ENCODE peak calls at places on chromosomes 3 and 15, in seven cellular contexts. D is left lung, K is AG04450, H is mammary epithelial cell, Y is suprapubic skin, I is IMR-90, V is endothelial cell of umbilical vein. P is an unnamed sample. For H3K9me3, the result is how much of the 10 kb centered on the place peaks cover.

GRCh38 chr3:188439080-188439479 is 285.1 kb downstream of the LPP start:
- DNase-seq in D (no peak), K (no peak), H (no peak), Y (no peak), I (no peak), V (peak), P (peak)

GRCh38 chr15:98226149-98226548 is 265.6 kb downstream of the ARRDC4 start:
- DNase-seq in D (no peak), K (no peak), H (peak), Y (no peak), I (no peak), V (no peak), P (no peak)

GRCh38 chr3:99999541-99999940 is 114.8 kb downstream of the FILIP1L start:
- DNase-seq in D (no peak), K (no peak), H (peak), Y (no peak), I (peak), V (no peak), P (no peak)

GRCh38 chr3:46027736-46028397 is 584 bp upstream of the XCR1 start:
- DNase-seq in D (no peak), K (no peak), H (no peak), Y (no peak), I (no peak), V (no peak), P (no peak)

GRCh38 chr15:56243117-56243773 is 434 bp downstream of the RFX7 start:
- DNase-seq in D (peak), K (no peak), H (no peak), Y (peak), I (peak), V (peak), P (peak)

GRCh38 chr15:47405768-47406167 is 311.5 kb upstream of the SEMA6D start:
- DNase-seq in D (no peak), K (no peak), H (no peak), Y (no peak), I (no peak), V (no peak), P (no peak)

GRCh38 chr3:178602864-178603263 is 66.6 kb downstream of the KCNMB2 start:
- DNase-seq in D (no peak), K (no peak), H (no peak), Y (no peak), I (no peak), V (no peak), P (no peak)

GRCh38 chr3:44330444-44330843 is 8.1 kb upstream of the TCAIM start:
- DNase-seq in D (no peak), K (no peak), H (no peak), Y (no peak), I (no peak), V (no peak), P (no peak)

GRCh38 chr15:94671845-94672524 is 440.6 kb downstream of the MCTP2 start:
- DNase-seq in D (no peak), K (peak), H (no peak), Y (no peak), I (peak), V (peak), P (no peak)

DNA sequence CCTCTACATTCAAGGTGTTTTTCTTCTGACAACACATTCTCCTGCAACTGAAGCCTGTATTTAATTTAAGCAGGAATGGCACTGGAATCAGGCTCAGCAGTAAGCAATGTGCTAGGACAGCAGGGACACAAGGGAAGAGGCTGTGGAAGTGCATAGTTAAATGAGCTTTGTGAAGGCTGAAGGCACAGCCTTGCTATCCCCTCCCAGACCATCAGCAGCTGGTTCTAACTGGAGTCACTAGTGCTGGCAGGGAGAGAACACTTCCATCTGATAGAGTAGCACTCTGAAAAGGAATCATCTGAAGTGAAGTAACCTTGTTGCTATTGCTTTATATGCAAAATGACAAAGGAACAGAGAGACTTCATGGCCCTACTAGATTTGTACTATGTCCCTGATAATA is 14.7 kb downstream of the UQCC5 start:
- DNase-seq in D (no peak), K (no peak), H (no peak), Y (no peak), I (no peak), V (no peak), P (no peak)
- H3K4me3 ChIP-seq in D (no peak), K (no peak), H (no peak), Y (no peak), I (no peak), V (no peak), P (no peak)

GRCh38 chr3:1963896-1964295 is 134.8 kb upstream of the CNTN4 start:
- DNase-seq in D (no peak), K (no peak), H (no peak), Y (no peak), I (no peak), V (no peak), P (no peak)
- H3K9me3 ChIP-seq in D (under half), K (under half), H (under half), Y (under half), I (under half), V (under half), P (under half)

GRCh38 chr15:81097893-81098280 is 36.2 kb upstream of the CFAP161 start:
- DNase-seq in D (no peak), K (no peak), H (no peak), Y (no peak), I (no peak), V (no peak), P (no peak)
- H3K27ac ChIP-seq in D (peak), K (no peak), H (no peak), Y (no peak), I (no peak), V (no peak), P (no peak)

DNA sequence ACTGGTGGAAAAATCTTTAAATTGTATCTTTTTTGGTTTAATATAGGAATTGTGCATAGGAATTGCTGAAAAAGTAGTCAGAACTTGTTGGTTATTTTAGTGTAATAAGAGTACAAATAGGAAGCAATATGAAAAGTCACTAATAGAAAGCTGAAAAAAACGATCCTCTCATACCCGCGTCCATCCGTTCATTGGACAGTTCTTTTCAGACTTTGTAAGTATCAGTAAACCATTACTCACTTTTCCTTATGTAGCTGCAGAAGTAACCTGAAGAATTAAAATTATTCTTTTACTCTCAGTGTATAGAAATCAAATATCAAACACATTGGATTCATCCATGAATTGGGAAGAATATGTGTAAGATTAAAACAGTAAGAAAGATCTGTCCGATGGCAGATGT is 4.4 kb downstream of the FNDC3B start:
- DNase-seq in D (no peak), K (no peak), H (no peak), Y (no peak), I (no peak), V (no peak), P (no peak)
- H3K4me3 ChIP-seq in D (no peak), K (no peak), H (no peak), Y (no peak), I (no peak), V (no peak), P (no peak)

DNA sequence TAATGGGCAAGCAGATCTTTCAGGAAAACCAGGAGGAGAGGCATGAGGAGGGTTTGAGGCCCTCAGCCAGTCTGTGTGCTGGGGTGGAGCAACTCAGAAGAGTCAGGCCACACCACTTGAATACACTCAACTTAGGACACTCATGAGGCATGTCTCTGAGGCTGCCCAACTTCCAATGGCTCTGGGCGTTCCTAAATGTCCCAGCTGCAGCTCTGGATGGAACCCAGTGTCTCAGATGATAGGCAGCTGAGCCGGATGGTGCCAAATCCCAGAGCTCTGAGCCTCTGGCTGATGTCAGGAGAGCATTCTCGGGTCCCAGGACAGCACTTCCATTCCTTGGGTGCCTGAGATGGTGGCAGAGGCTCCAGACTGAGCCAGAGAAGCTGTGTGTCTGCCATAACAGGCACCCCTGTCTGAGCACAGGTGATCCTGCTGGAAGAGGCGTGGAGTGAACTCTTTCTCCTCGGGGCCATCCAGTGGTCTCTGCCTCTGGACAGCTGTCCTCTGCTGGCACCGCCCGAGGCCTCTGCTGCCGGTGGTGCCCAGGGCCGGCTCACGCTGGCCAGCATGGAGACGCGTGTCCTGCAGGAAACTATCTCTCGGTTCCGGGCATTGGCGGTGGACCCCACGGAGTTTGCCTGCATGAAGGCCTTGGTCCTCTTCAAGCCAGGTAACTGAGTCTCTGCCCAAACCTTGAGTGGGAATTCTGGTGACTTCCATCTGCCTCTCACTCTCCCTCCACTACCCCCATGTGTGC is 2.8 kb downstream of the NR2E3 start:
- DNase-seq in D (no peak), K (no peak), H (no peak), Y (no peak), I (no peak), V (no peak), P (no peak)
- H3K9me3 ChIP-seq in D (under half), K (under half), H (under half), Y (under half), I (under half), V (under half), P (under half)

GRCh38 chr3:128218858-128219257 is 65.6 kb downstream of the EEFSEC start:
- DNase-seq in D (no peak), K (no peak), H (no peak), Y (no peak), I (no peak), V (no peak), P (no peak)

GRCh38 chr3:128218476-128218829 is 65.2 kb downstream of the EEFSEC start:
- DNase-seq in D (no peak), K (no peak), H (no peak), Y (no peak), I (no peak), V (no peak), P (no peak)

GRCh38 chr3:128215800-128216495 is 62.7 kb downstream of the EEFSEC start:
- DNase-seq in D (no peak), K (peak), H (no peak), Y (no peak), I (peak), V (no peak), P (no peak)

GRCh38 chr3:128215290-128215689 is 62.0 kb downstream of the EEFSEC start:
- DNase-seq in D (no peak), K (no peak), H (no peak), Y (no peak), I (no peak), V (no peak), P (no peak)

DNA sequence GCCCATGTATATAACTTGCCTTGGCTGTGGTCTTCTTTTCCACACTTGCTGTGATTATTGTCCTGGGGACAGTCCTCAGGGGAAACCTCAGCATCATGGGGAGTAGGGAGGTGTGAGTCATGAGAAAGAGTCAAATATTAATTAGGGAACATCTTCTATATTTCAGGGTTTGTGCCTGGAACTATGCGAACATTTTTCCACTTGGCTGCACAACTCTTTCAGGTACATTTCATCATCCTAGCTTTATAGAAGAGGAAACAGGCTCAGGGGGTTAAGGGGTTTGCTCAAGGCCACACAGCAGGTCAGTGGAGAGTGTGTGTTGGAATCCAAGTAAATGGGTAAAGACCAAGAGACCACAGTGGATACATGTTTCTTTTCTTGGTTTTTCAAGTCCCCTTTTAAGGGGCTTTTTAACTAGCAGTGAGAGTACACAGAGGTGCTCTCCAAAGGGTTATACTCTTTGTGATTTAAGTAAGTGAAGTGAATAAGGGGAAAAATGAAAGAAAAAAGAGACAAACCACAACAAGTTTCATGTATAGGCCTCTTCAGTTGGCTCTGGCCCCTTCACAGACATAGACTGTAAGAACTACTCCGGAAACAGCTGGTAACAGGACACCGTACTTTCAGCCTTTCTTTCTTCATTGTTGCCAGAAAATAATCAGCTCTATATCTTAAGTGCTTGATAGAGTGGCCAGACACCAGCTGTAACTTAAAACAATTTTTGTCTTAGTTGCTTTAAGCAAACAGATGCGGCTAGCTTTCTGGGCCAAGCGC is 64.6 kb downstream of the EEFSEC start:
- DNase-seq in D (no peak), K (peak), H (no peak), Y (no peak), I (peak), V (no peak), P (no peak)
- H3K27ac ChIP-seq in D (no peak), K (no peak), H (no peak), Y (no peak), I (peak), V (no peak), P (no peak)

GRCh38 chr3:111862974-111863373 is 3.9 kb downstream of the PHLDB2 start:
- DNase-seq in D (no peak), K (no peak), H (peak), Y (no peak), I (no peak), V (no peak), P (no peak)

GRCh38 chr3:111859061-111859973 is at the start of gene PHLDB2:
- DNase-seq in D (peak), K (no peak), H (peak), Y (peak), I (peak), V (peak), P (peak)

GRCh38 chr3:111859974-111860859 is 1.2 kb downstream of the PHLDB2 start:
- DNase-seq in D (peak), K (no peak), H (peak), Y (peak), I (peak), V (peak), P (peak)

GRCh38 chr3:111862415-111862814 is 3.4 kb downstream of the PHLDB2 start:
- DNase-seq in D (no peak), K (no peak), H (peak), Y (no peak), I (no peak), V (no peak), P (no peak)

DNA sequence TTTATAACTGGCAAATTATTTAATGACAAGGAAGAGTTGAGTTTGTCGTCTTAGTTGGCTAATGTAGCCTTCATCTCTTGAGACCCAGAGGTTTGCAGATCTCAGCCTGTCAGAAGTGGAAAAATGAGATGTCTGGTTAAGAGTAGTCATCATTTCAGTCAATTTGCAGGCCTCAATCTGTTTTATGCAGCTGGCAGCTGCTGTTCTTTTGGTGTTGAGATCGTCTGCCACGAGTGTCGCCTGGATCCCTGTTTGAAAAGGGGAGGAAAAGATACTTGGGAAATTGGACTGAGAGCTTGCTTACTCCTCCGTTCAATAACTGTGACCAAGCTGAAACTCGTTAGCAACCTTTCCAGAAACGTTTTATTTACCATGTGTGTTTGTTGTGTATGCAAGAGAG is 2.3 kb downstream of the PHLDB2 start:
- DNase-seq in D (no peak), K (no peak), H (peak), Y (no peak), I (no peak), V (peak), P (no peak)
- H3K4me3 ChIP-seq in D (peak), K (peak), H (peak), Y (peak), I (peak), V (peak), P (no peak)

GRCh38 chr3:34731879-34732278 is 907.4 kb upstream of the ARPP21 start:
- DNase-seq in D (no peak), K (no peak), H (no peak), Y (no peak), I (no peak), V (no peak), P (no peak)
- H3K9me3 ChIP-seq in D (under half), K (under half), H (under half), Y (under half), I (under half), V (under half), P (under half)

DNA sequence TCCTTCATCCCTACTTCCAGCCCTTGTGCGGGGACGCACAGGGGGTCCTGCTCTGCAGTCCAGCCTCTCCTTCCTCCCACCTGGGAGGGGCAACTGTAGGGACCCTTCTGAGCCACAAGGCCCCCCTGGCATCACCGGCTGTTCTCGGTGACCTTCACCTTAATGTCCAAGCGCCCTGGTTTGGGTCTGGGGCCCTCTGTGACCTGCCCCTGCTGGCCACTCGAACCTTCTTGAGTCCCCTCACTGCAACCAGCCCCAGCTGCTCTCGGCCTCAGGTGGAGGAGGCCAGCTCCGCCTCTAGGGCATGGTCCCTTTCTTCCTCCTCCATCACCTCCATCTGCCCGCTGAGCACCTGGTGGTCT is 57.9 kb downstream of the RGMA start:
- DNase-seq in D (no peak), K (no peak), H (no peak), Y (peak), I (no peak), V (no peak), P (no peak)
- H3K27ac ChIP-seq in D (no peak), K (no peak), H (no peak), Y (no peak), I (no peak), V (no peak), P (no peak)

P was measured in effector memory CD4-positive, alpha-beta T cell.